ENCODE peak calls at places on chromosome 12, in nine cellular contexts. D is OCI-LY7, Q is choroid plexus epithelial cell, S is iris pigment epithelial cell, X is left ventricle myocardium inferior, E is tibial artery, B is neuronal stem cell, P is activated gamma-delta T cell treated with Interleukin-2 at 50 U/mL for 16 hours, W is G401. A is an unnamed sample.

GRCh38 chr12:109739747-109740693 is 26.4 kb downstream of the FAM222A start:
- DNase-seq in B (no peak), Q (no peak), X (peak; percentile 4), P (peak; percentile 2), D (peak; percentile 24), S (no peak), W (no peak), E (peak; percentile 10), A (no peak)

GRCh38 chr12:1702708-1703107 is 11.8 kb downstream of the ADIPOR2 start:
- DNase-seq in S (peak; percentile 32), W (no peak), D (no peak), B (no peak), E (no peak), X (no peak), P (no peak), Q (no peak), A (no peak)

GRCh38 chr12:54429014-54429471 is 10.0 kb upstream of the ITGA5 start:
- DNase-seq in X (no peak), D (no peak), P (no peak), E (no peak), B (no peak), W (no peak), Q (no peak), S (no peak), A (no peak)

GRCh38 chr12:11718768-11719253 is 69.3 kb downstream of the ETV6 start:
- DNase-seq in S (peak; percentile 82), Q (peak; percentile 66), D (no peak), P (no peak), X (no peak), B (no peak), E (no peak), W (no peak), A (no peak)

GRCh38 chr12:2925322-2925995 is 33.7 kb upstream of the TEAD4 start:
- DNase-seq in W (no peak), S (peak; percentile 15), P (no peak), Q (no peak), E (no peak), B (no peak), X (no peak), D (no peak), A (no peak)

GRCh38 chr12:122123051-122123760 is 44.6 kb downstream of the MLXIP start:
- DNase-seq in Q (peak; percentile 80), B (peak; percentile 84), S (peak; percentile 72), P (peak; percentile 70), D (peak; percentile 78), X (peak; percentile 44), W (peak; percentile 79), E (peak; percentile 69), A (peak; percentile 36)

GRCh38 chr12:67663121-67663520 is 14.6 kb downstream of the DYRK2 start:
- DNase-seq in W (no peak), P (no peak), Q (no peak), X (no peak), B (no peak), S (peak; percentile 85), E (no peak), D (no peak), A (peak; percentile 37)

GRCh38 chr12:88624911-88625310 is 44.6 kb upstream of the KITLG start:
- DNase-seq in D (no peak), W (no peak), S (peak; percentile 75), B (no peak), E (no peak), P (no peak), X (no peak), Q (peak; percentile 69), A (no peak)

GRCh38 chr12:103441437-103442186 is 54.2 kb downstream of the C12orf42 start:
- DNase-seq in X (no peak), W (no peak), B (no peak), D (peak; percentile 92), S (no peak), E (no peak), Q (no peak), P (peak; percentile 4), A (no peak)

GRCh38 chr12:31736472-31736871 is 7.7 kb upstream of the AMN1 start:
- DNase-seq in P (peak; percentile 47), W (no peak), X (no peak), B (no peak), Q (peak; percentile 89), D (no peak), S (peak; percentile 91), E (no peak), A (no peak)